ENCODE peak calls at places on chromosomes 1 and 21, in ten cellular contexts. One of them, this sample, is unnamed.

GRCh38 chr1:1045129-1045528 is 25.2 kb downstream of the AGRN start:
- DNase-seq in substantia nigra: no peak
- DNase-seq in stimulated activated CD4-positive, alpha-beta T cell treated with anti-CD3 and anti-CD28 coated beads, TNF-alpha, amount 100 ng/mL, for 48 hours: no peak
- DNase-seq in activated CD4-positive, alpha-beta T cell treated with anti-CD3 and anti-CD28 coated beads, Interleukin-2, amount 10 ng/mL, durations not matched to agents 24 days and 14 days: no peak
- DNase-seq in Right ventricle myocardium inferior: no peak
- DNase-seq in activated CD8-positive, alpha-beta T cell treated with anti-CD3 and anti-CD28 coated beads for 36 hours: no peak
- DNase-seq in HFFc6: no peak
- DNase-seq in LNCaP clone FGC: no peak
- DNase-seq in GOT3: no peak
- DNase-seq in EL: no peak
- DNase-seq in this sample: no peak

GRCh38 chr1:54865238-54866073 is 21.5 kb downstream of the DHCR24 start:
- DNase-seq in substantia nigra: peak; percentile 42
- DNase-seq in stimulated activated CD4-positive, alpha-beta T cell treated with anti-CD3 and anti-CD28 coated beads, TNF-alpha, amount 100 ng/mL, for 48 hours: no peak
- DNase-seq in activated CD4-positive, alpha-beta T cell treated with anti-CD3 and anti-CD28 coated beads, Interleukin-2, amount 10 ng/mL, durations not matched to agents 24 days and 14 days: no peak
- DNase-seq in Right ventricle myocardium inferior: no peak
- DNase-seq in activated CD8-positive, alpha-beta T cell treated with anti-CD3 and anti-CD28 coated beads for 36 hours: no peak
- DNase-seq in HFFc6: no peak
- DNase-seq in LNCaP clone FGC: no peak
- DNase-seq in GOT3: no peak
- DNase-seq in EL: no peak
- DNase-seq in this sample: no peak

GRCh38 chr1:81950845-81951244 is 150.1 kb downstream of the ADGRL2 start:
- DNase-seq in substantia nigra: no peak
- DNase-seq in stimulated activated CD4-positive, alpha-beta T cell treated with anti-CD3 and anti-CD28 coated beads, TNF-alpha, amount 100 ng/mL, for 48 hours: no peak
- DNase-seq in activated CD4-positive, alpha-beta T cell treated with anti-CD3 and anti-CD28 coated beads, Interleukin-2, amount 10 ng/mL, durations not matched to agents 24 days and 14 days: no peak
- DNase-seq in Right ventricle myocardium inferior: no peak
- DNase-seq in activated CD8-positive, alpha-beta T cell treated with anti-CD3 and anti-CD28 coated beads for 36 hours: no peak
- DNase-seq in HFFc6: peak; percentile 15
- DNase-seq in LNCaP clone FGC: no peak
- DNase-seq in GOT3: no peak
- DNase-seq in EL: peak; percentile 1
- DNase-seq in this sample: no peak

GRCh38 chr21:23963454-23963853 is 1643.8 kb downstream of the MRPL39 start:
- DNase-seq in substantia nigra: no peak
- DNase-seq in stimulated activated CD4-positive, alpha-beta T cell treated with anti-CD3 and anti-CD28 coated beads, TNF-alpha, amount 100 ng/mL, for 48 hours: no peak
- DNase-seq in activated CD4-positive, alpha-beta T cell treated with anti-CD3 and anti-CD28 coated beads, Interleukin-2, amount 10 ng/mL, durations not matched to agents 24 days and 14 days: no peak
- DNase-seq in Right ventricle myocardium inferior: no peak
- DNase-seq in activated CD8-positive, alpha-beta T cell treated with anti-CD3 and anti-CD28 coated beads for 36 hours: no peak
- DNase-seq in HFFc6: no peak
- DNase-seq in LNCaP clone FGC: no peak
- DNase-seq in GOT3: no peak
- DNase-seq in EL: no peak
- DNase-seq in this sample: peak; percentile 96

GRCh38 chr1:33424610-33425009 is 6.3 kb downstream of the PHC2 start:
- DNase-seq in substantia nigra: no peak
- DNase-seq in stimulated activated CD4-positive, alpha-beta T cell treated with anti-CD3 and anti-CD28 coated beads, TNF-alpha, amount 100 ng/mL, for 48 hours: no peak
- DNase-seq in activated CD4-positive, alpha-beta T cell treated with anti-CD3 and anti-CD28 coated beads, Interleukin-2, amount 10 ng/mL, durations not matched to agents 24 days and 14 days: no peak
- DNase-seq in Right ventricle myocardium inferior: no peak
- DNase-seq in activated CD8-positive, alpha-beta T cell treated with anti-CD3 and anti-CD28 coated beads for 36 hours: no peak
- DNase-seq in HFFc6: peak; percentile 54
- DNase-seq in LNCaP clone FGC: no peak
- DNase-seq in GOT3: no peak
- DNase-seq in EL: peak; percentile 54
- DNase-seq in this sample: no peak

GRCh38 chr1:207647966-207648906 is 3.3 kb downstream of the CR1L start:
- DNase-seq in substantia nigra: no peak
- DNase-seq in stimulated activated CD4-positive, alpha-beta T cell treated with anti-CD3 and anti-CD28 coated beads, TNF-alpha, amount 100 ng/mL, for 48 hours: no peak
- DNase-seq in activated CD4-positive, alpha-beta T cell treated with anti-CD3 and anti-CD28 coated beads, Interleukin-2, amount 10 ng/mL, durations not matched to agents 24 days and 14 days: no peak
- DNase-seq in Right ventricle myocardium inferior: no peak
- DNase-seq in activated CD8-positive, alpha-beta T cell treated with anti-CD3 and anti-CD28 coated beads for 36 hours: no peak
- DNase-seq in HFFc6: no peak
- DNase-seq in LNCaP clone FGC: no peak
- DNase-seq in GOT3: no peak
- DNase-seq in EL: no peak
- DNase-seq in this sample: no peak

GRCh38 chr1:41882068-41882477 is 36.6 kb downstream of the HIVEP3 start:
- DNase-seq in substantia nigra: no peak
- DNase-seq in stimulated activated CD4-positive, alpha-beta T cell treated with anti-CD3 and anti-CD28 coated beads, TNF-alpha, amount 100 ng/mL, for 48 hours: no peak
- DNase-seq in activated CD4-positive, alpha-beta T cell treated with anti-CD3 and anti-CD28 coated beads, Interleukin-2, amount 10 ng/mL, durations not matched to agents 24 days and 14 days: no peak
- DNase-seq in Right ventricle myocardium inferior: no peak
- DNase-seq in activated CD8-positive, alpha-beta T cell treated with anti-CD3 and anti-CD28 coated beads for 36 hours: no peak
- DNase-seq in HFFc6: no peak
- DNase-seq in LNCaP clone FGC: peak; percentile 83
- DNase-seq in GOT3: no peak
- DNase-seq in EL: no peak
- DNase-seq in this sample: peak; percentile 45

GRCh38 chr1:3669421-3669821 is 17.1 kb downstream of the TP73 start:
- DNase-seq in substantia nigra: no peak
- DNase-seq in stimulated activated CD4-positive, alpha-beta T cell treated with anti-CD3 and anti-CD28 coated beads, TNF-alpha, amount 100 ng/mL, for 48 hours: no peak
- DNase-seq in activated CD4-positive, alpha-beta T cell treated with anti-CD3 and anti-CD28 coated beads, Interleukin-2, amount 10 ng/mL, durations not matched to agents 24 days and 14 days: no peak
- DNase-seq in Right ventricle myocardium inferior: no peak
- DNase-seq in activated CD8-positive, alpha-beta T cell treated with anti-CD3 and anti-CD28 coated beads for 36 hours: no peak
- DNase-seq in HFFc6: no peak
- DNase-seq in LNCaP clone FGC: no peak
- DNase-seq in GOT3: no peak
- DNase-seq in EL: no peak
- DNase-seq in this sample: peak; percentile 29

GRCh38 chr1:234842726-234843641 is 233.0 kb upstream of the IRF2BP2 start:
- DNase-seq in substantia nigra: no peak
- DNase-seq in stimulated activated CD4-positive, alpha-beta T cell treated with anti-CD3 and anti-CD28 coated beads, TNF-alpha, amount 100 ng/mL, for 48 hours: peak; percentile 69
- DNase-seq in activated CD4-positive, alpha-beta T cell treated with anti-CD3 and anti-CD28 coated beads, Interleukin-2, amount 10 ng/mL, durations not matched to agents 24 days and 14 days: peak; percentile 89
- DNase-seq in Right ventricle myocardium inferior: peak; percentile 76
- DNase-seq in activated CD8-positive, alpha-beta T cell treated with anti-CD3 and anti-CD28 coated beads for 36 hours: peak; percentile 96
- DNase-seq in HFFc6: no peak
- DNase-seq in LNCaP clone FGC: no peak
- DNase-seq in GOT3: no peak
- DNase-seq in EL: no peak
- DNase-seq in this sample: no peak

GRCh38 chr1:99808391-99809115 is 41.6 kb upstream of the AGL start:
- DNase-seq in substantia nigra: peak; percentile 33
- DNase-seq in stimulated activated CD4-positive, alpha-beta T cell treated with anti-CD3 and anti-CD28 coated beads, TNF-alpha, amount 100 ng/mL, for 48 hours: peak; percentile 11
- DNase-seq in activated CD4-positive, alpha-beta T cell treated with anti-CD3 and anti-CD28 coated beads, Interleukin-2, amount 10 ng/mL, durations not matched to agents 24 days and 14 days: peak; percentile 85
- DNase-seq in Right ventricle myocardium inferior: no peak
- DNase-seq in activated CD8-positive, alpha-beta T cell treated with anti-CD3 and anti-CD28 coated beads for 36 hours: peak; percentile 45
- DNase-seq in HFFc6: peak; percentile 92
- DNase-seq in LNCaP clone FGC: peak; percentile 82
- DNase-seq in GOT3: no peak
- DNase-seq in EL: peak; percentile 90
- DNase-seq in this sample: peak; percentile 83

GRCh38 chr1:145871994-145872411 is 13.1 kb upstream of the PIAS3 start:
- DNase-seq in substantia nigra: peak; percentile 58
- DNase-seq in stimulated activated CD4-positive, alpha-beta T cell treated with anti-CD3 and anti-CD28 coated beads, TNF-alpha, amount 100 ng/mL, for 48 hours: no peak
- DNase-seq in activated CD4-positive, alpha-beta T cell treated with anti-CD3 and anti-CD28 coated beads, Interleukin-2, amount 10 ng/mL, durations not matched to agents 24 days and 14 days: peak; percentile 83
- DNase-seq in Right ventricle myocardium inferior: no peak
- DNase-seq in activated CD8-positive, alpha-beta T cell treated with anti-CD3 and anti-CD28 coated beads for 36 hours: peak; percentile 47
- DNase-seq in HFFc6: peak; percentile 25
- DNase-seq in LNCaP clone FGC: no peak
- DNase-seq in GOT3: no peak
- DNase-seq in EL: peak; percentile 63
- DNase-seq in this sample: no peak

GRCh38 chr21:42760977-42761751 is 107.7 kb downstream of the PDE9A start:
- DNase-seq in substantia nigra: no peak
- DNase-seq in stimulated activated CD4-positive, alpha-beta T cell treated with anti-CD3 and anti-CD28 coated beads, TNF-alpha, amount 100 ng/mL, for 48 hours: no peak
- DNase-seq in activated CD4-positive, alpha-beta T cell treated with anti-CD3 and anti-CD28 coated beads, Interleukin-2, amount 10 ng/mL, durations not matched to agents 24 days and 14 days: no peak
- DNase-seq in Right ventricle myocardium inferior: no peak
- DNase-seq in activated CD8-positive, alpha-beta T cell treated with anti-CD3 and anti-CD28 coated beads for 36 hours: no peak
- DNase-seq in HFFc6: no peak
- DNase-seq in LNCaP clone FGC: no peak
- DNase-seq in GOT3: no peak
- DNase-seq in EL: no peak
- DNase-seq in this sample: peak; percentile 68

GRCh38 chr1:44355582-44356305 is 687 bp upstream of the ERI3 start:
- DNase-seq in substantia nigra: no peak
- DNase-seq in stimulated activated CD4-positive, alpha-beta T cell treated with anti-CD3 and anti-CD28 coated beads, TNF-alpha, amount 100 ng/mL, for 48 hours: no peak
- DNase-seq in activated CD4-positive, alpha-beta T cell treated with anti-CD3 and anti-CD28 coated beads, Interleukin-2, amount 10 ng/mL, durations not matched to agents 24 days and 14 days: no peak
- DNase-seq in Right ventricle myocardium inferior: no peak
- DNase-seq in activated CD8-positive, alpha-beta T cell treated with anti-CD3 and anti-CD28 coated beads for 36 hours: peak; percentile 3
- DNase-seq in HFFc6: no peak
- DNase-seq in LNCaP clone FGC: no peak
- DNase-seq in GOT3: no peak
- DNase-seq in EL: no peak
- DNase-seq in this sample: peak; percentile 21

GRCh38 chr1:83882906-83883305 is 116.0 kb downstream of the TTLL7 start:
- DNase-seq in substantia nigra: no peak
- DNase-seq in stimulated activated CD4-positive, alpha-beta T cell treated with anti-CD3 and anti-CD28 coated beads, TNF-alpha, amount 100 ng/mL, for 48 hours: no peak
- DNase-seq in activated CD4-positive, alpha-beta T cell treated with anti-CD3 and anti-CD28 coated beads, Interleukin-2, amount 10 ng/mL, durations not matched to agents 24 days and 14 days: no peak
- DNase-seq in Right ventricle myocardium inferior: no peak
- DNase-seq in activated CD8-positive, alpha-beta T cell treated with anti-CD3 and anti-CD28 coated beads for 36 hours: no peak
- DNase-seq in HFFc6: peak; percentile 52
- DNase-seq in LNCaP clone FGC: peak; percentile 90
- DNase-seq in GOT3: no peak
- DNase-seq in EL: peak; percentile 53
- DNase-seq in this sample: peak; percentile 95

GRCh38 chr1:238399558-238399957 is 508.8 kb upstream of the ZP4 start:
- DNase-seq in substantia nigra: no peak
- DNase-seq in stimulated activated CD4-positive, alpha-beta T cell treated with anti-CD3 and anti-CD28 coated beads, TNF-alpha, amount 100 ng/mL, for 48 hours: no peak
- DNase-seq in activated CD4-positive, alpha-beta T cell treated with anti-CD3 and anti-CD28 coated beads, Interleukin-2, amount 10 ng/mL, durations not matched to agents 24 days and 14 days: no peak
- DNase-seq in Right ventricle myocardium inferior: no peak
- DNase-seq in activated CD8-positive, alpha-beta T cell treated with anti-CD3 and anti-CD28 coated beads for 36 hours: no peak
- DNase-seq in HFFc6: no peak
- DNase-seq in LNCaP clone FGC: no peak
- DNase-seq in GOT3: no peak
- DNase-seq in EL: no peak
- DNase-seq in this sample: peak; percentile 10

GRCh38 chr21:40840441-40840840 is 6.5 kb downstream of the DSCAM start:
- DNase-seq in substantia nigra: no peak
- DNase-seq in stimulated activated CD4-positive, alpha-beta T cell treated with anti-CD3 and anti-CD28 coated beads, TNF-alpha, amount 100 ng/mL, for 48 hours: no peak
- DNase-seq in activated CD4-positive, alpha-beta T cell treated with anti-CD3 and anti-CD28 coated beads, Interleukin-2, amount 10 ng/mL, durations not matched to agents 24 days and 14 days: no peak
- DNase-seq in Right ventricle myocardium inferior: no peak
- DNase-seq in activated CD8-positive, alpha-beta T cell treated with anti-CD3 and anti-CD28 coated beads for 36 hours: no peak
- DNase-seq in HFFc6: peak; percentile 9
- DNase-seq in LNCaP clone FGC: no peak
- DNase-seq in GOT3: no peak
- DNase-seq in EL: no peak
- DNase-seq in this sample: peak; percentile 70

GRCh38 chr21:45465611-45466329 is 60.8 kb downstream of the COL18A1 start:
- DNase-seq in substantia nigra: no peak
- DNase-seq in stimulated activated CD4-positive, alpha-beta T cell treated with anti-CD3 and anti-CD28 coated beads, TNF-alpha, amount 100 ng/mL, for 48 hours: no peak
- DNase-seq in activated CD4-positive, alpha-beta T cell treated with anti-CD3 and anti-CD28 coated beads, Interleukin-2, amount 10 ng/mL, durations not matched to agents 24 days and 14 days: no peak
- DNase-seq in Right ventricle myocardium inferior: peak; percentile 47
- DNase-seq in activated CD8-positive, alpha-beta T cell treated with anti-CD3 and anti-CD28 coated beads for 36 hours: no peak
- DNase-seq in HFFc6: no peak
- DNase-seq in LNCaP clone FGC: no peak
- DNase-seq in GOT3: no peak
- DNase-seq in EL: no peak
- DNase-seq in this sample: no peak

GRCh38 chr1:7657287-7658126 is 113.6 kb upstream of the VAMP3 start:
- DNase-seq in substantia nigra: no peak
- DNase-seq in stimulated activated CD4-positive, alpha-beta T cell treated with anti-CD3 and anti-CD28 coated beads, TNF-alpha, amount 100 ng/mL, for 48 hours: no peak
- DNase-seq in activated CD4-positive, alpha-beta T cell treated with anti-CD3 and anti-CD28 coated beads, Interleukin-2, amount 10 ng/mL, durations not matched to agents 24 days and 14 days: no peak
- DNase-seq in Right ventricle myocardium inferior: peak; percentile 32
- DNase-seq in activated CD8-positive, alpha-beta T cell treated with anti-CD3 and anti-CD28 coated beads for 36 hours: no peak
- DNase-seq in HFFc6: no peak
- DNase-seq in LNCaP clone FGC: no peak
- DNase-seq in GOT3: no peak
- DNase-seq in EL: no peak
- DNase-seq in this sample: no peak

GRCh38 chr1:84720275-84720780 is 30.1 kb upstream of the SSX2IP start:
- DNase-seq in substantia nigra: no peak
- DNase-seq in stimulated activated CD4-positive, alpha-beta T cell treated with anti-CD3 and anti-CD28 coated beads, TNF-alpha, amount 100 ng/mL, for 48 hours: no peak
- DNase-seq in activated CD4-positive, alpha-beta T cell treated with anti-CD3 and anti-CD28 coated beads, Interleukin-2, amount 10 ng/mL, durations not matched to agents 24 days and 14 days: no peak
- DNase-seq in Right ventricle myocardium inferior: no peak
- DNase-seq in activated CD8-positive, alpha-beta T cell treated with anti-CD3 and anti-CD28 coated beads for 36 hours: no peak
- DNase-seq in HFFc6: no peak
- DNase-seq in LNCaP clone FGC: no peak
- DNase-seq in GOT3: no peak
- DNase-seq in EL: no peak
- DNase-seq in this sample: no peak

GRCh38 chr1:227317541-227318002 is 720 bp downstream of the CDC42BPA start:
- DNase-seq in substantia nigra: peak; percentile 54
- DNase-seq in stimulated activated CD4-positive, alpha-beta T cell treated with anti-CD3 and anti-CD28 coated beads, TNF-alpha, amount 100 ng/mL, for 48 hours: no peak
- DNase-seq in activated CD4-positive, alpha-beta T cell treated with anti-CD3 and anti-CD28 coated beads, Interleukin-2, amount 10 ng/mL, durations not matched to agents 24 days and 14 days: no peak
- DNase-seq in Right ventricle myocardium inferior: no peak
- DNase-seq in activated CD8-positive, alpha-beta T cell treated with anti-CD3 and anti-CD28 coated beads for 36 hours: peak; percentile 3
- DNase-seq in HFFc6: peak; percentile 46
- DNase-seq in LNCaP clone FGC: no peak
- DNase-seq in GOT3: no peak
- DNase-seq in EL: peak; percentile 68
- DNase-seq in this sample: peak; percentile 84

GRCh38 chr1:80375662-80376061 is 1369.1 kb upstream of the ADGRL4 start:
- DNase-seq in substantia nigra: no peak
- DNase-seq in stimulated activated CD4-positive, alpha-beta T cell treated with anti-CD3 and anti-CD28 coated beads, TNF-alpha, amount 100 ng/mL, for 48 hours: no peak
- DNase-seq in activated CD4-positive, alpha-beta T cell treated with anti-CD3 and anti-CD28 coated beads, Interleukin-2, amount 10 ng/mL, durations not matched to agents 24 days and 14 days: no peak
- DNase-seq in Right ventricle myocardium inferior: no peak
- DNase-seq in activated CD8-positive, alpha-beta T cell treated with anti-CD3 and anti-CD28 coated beads for 36 hours: no peak
- DNase-seq in HFFc6: peak; percentile 1
- DNase-seq in LNCaP clone FGC: no peak
- DNase-seq in GOT3: no peak
- DNase-seq in EL: peak; percentile 89
- DNase-seq in this sample: no peak

GRCh38 chr1:53115403-53116306 is 26.8 kb downstream of the SLC1A7 start:
- DNase-seq in substantia nigra: no peak
- DNase-seq in stimulated activated CD4-positive, alpha-beta T cell treated with anti-CD3 and anti-CD28 coated beads, TNF-alpha, amount 100 ng/mL, for 48 hours: no peak
- DNase-seq in activated CD4-positive, alpha-beta T cell treated with anti-CD3 and anti-CD28 coated beads, Interleukin-2, amount 10 ng/mL, durations not matched to agents 24 days and 14 days: no peak
- DNase-seq in Right ventricle myocardium inferior: no peak
- DNase-seq in activated CD8-positive, alpha-beta T cell treated with anti-CD3 and anti-CD28 coated beads for 36 hours: no peak
- DNase-seq in HFFc6: no peak
- DNase-seq in LNCaP clone FGC: no peak
- DNase-seq in GOT3: no peak
- DNase-seq in EL: no peak
- DNase-seq in this sample: peak; percentile 43

GRCh38 chr1:172497230-172497629 is 35.7 kb upstream of the SUCO start:
- DNase-seq in substantia nigra: no peak
- DNase-seq in stimulated activated CD4-positive, alpha-beta T cell treated with anti-CD3 and anti-CD28 coated beads, TNF-alpha, amount 100 ng/mL, for 48 hours: no peak
- DNase-seq in activated CD4-positive, alpha-beta T cell treated with anti-CD3 and anti-CD28 coated beads, Interleukin-2, amount 10 ng/mL, durations not matched to agents 24 days and 14 days: no peak
- DNase-seq in Right ventricle myocardium inferior: no peak
- DNase-seq in activated CD8-positive, alpha-beta T cell treated with anti-CD3 and anti-CD28 coated beads for 36 hours: no peak
- DNase-seq in HFFc6: peak; percentile 78
- DNase-seq in LNCaP clone FGC: no peak
- DNase-seq in GOT3: peak; percentile 75
- DNase-seq in EL: peak; percentile 89
- DNase-seq in this sample: peak; percentile 83

GRCh38 chr1:74375376-74375775 is 137.0 kb downstream of the LRRC53 start:
- DNase-seq in substantia nigra: no peak
- DNase-seq in stimulated activated CD4-positive, alpha-beta T cell treated with anti-CD3 and anti-CD28 coated beads, TNF-alpha, amount 100 ng/mL, for 48 hours: no peak
- DNase-seq in activated CD4-positive, alpha-beta T cell treated with anti-CD3 and anti-CD28 coated beads, Interleukin-2, amount 10 ng/mL, durations not matched to agents 24 days and 14 days: no peak
- DNase-seq in Right ventricle myocardium inferior: no peak
- DNase-seq in activated CD8-positive, alpha-beta T cell treated with anti-CD3 and anti-CD28 coated beads for 36 hours: no peak
- DNase-seq in HFFc6: no peak
- DNase-seq in LNCaP clone FGC: no peak
- DNase-seq in GOT3: no peak
- DNase-seq in EL: no peak
- DNase-seq in this sample: peak; percentile 3

GRCh38 chr1:10415211-10415930 is 14.9 kb upstream of the CENPS start:
- DNase-seq in substantia nigra: peak; percentile 8
- DNase-seq in stimulated activated CD4-positive, alpha-beta T cell treated with anti-CD3 and anti-CD28 coated beads, TNF-alpha, amount 100 ng/mL, for 48 hours: no peak
- DNase-seq in activated CD4-positive, alpha-beta T cell treated with anti-CD3 and anti-CD28 coated beads, Interleukin-2, amount 10 ng/mL, durations not matched to agents 24 days and 14 days: peak; percentile 71
- DNase-seq in Right ventricle myocardium inferior: no peak
- DNase-seq in activated CD8-positive, alpha-beta T cell treated with anti-CD3 and anti-CD28 coated beads for 36 hours: no peak
- DNase-seq in HFFc6: peak; percentile 48
- DNase-seq in LNCaP clone FGC: peak; percentile 56
- DNase-seq in GOT3: no peak
- DNase-seq in EL: peak; percentile 46
- DNase-seq in this sample: peak; percentile 13

GRCh38 chr1:31694910-31695300 is 8.9 kb downstream of the COL16A1 start:
- DNase-seq in substantia nigra: peak; percentile 86
- DNase-seq in stimulated activated CD4-positive, alpha-beta T cell treated with anti-CD3 and anti-CD28 coated beads, TNF-alpha, amount 100 ng/mL, for 48 hours: no peak
- DNase-seq in activated CD4-positive, alpha-beta T cell treated with anti-CD3 and anti-CD28 coated beads, Interleukin-2, amount 10 ng/mL, durations not matched to agents 24 days and 14 days: no peak
- DNase-seq in Right ventricle myocardium inferior: no peak
- DNase-seq in activated CD8-positive, alpha-beta T cell treated with anti-CD3 and anti-CD28 coated beads for 36 hours: no peak
- DNase-seq in HFFc6: no peak
- DNase-seq in LNCaP clone FGC: no peak
- DNase-seq in GOT3: no peak
- DNase-seq in EL: no peak
- DNase-seq in this sample: no peak

GRCh38 chr21:42880352-42880751 is 1.0 kb upstream of the WDR4 start:
- DNase-seq in substantia nigra: no peak
- DNase-seq in stimulated activated CD4-positive, alpha-beta T cell treated with anti-CD3 and anti-CD28 coated beads, TNF-alpha, amount 100 ng/mL, for 48 hours: no peak
- DNase-seq in activated CD4-positive, alpha-beta T cell treated with anti-CD3 and anti-CD28 coated beads, Interleukin-2, amount 10 ng/mL, durations not matched to agents 24 days and 14 days: no peak
- DNase-seq in Right ventricle myocardium inferior: no peak
- DNase-seq in activated CD8-positive, alpha-beta T cell treated with anti-CD3 and anti-CD28 coated beads for 36 hours: no peak
- DNase-seq in HFFc6: no peak
- DNase-seq in LNCaP clone FGC: no peak
- DNase-seq in GOT3: no peak
- DNase-seq in EL: no peak
- DNase-seq in this sample: no peak

GRCh38 chr1:224696891-224697765 is 81.0 kb downstream of the CNIH3 start:
- DNase-seq in substantia nigra: no peak
- DNase-seq in stimulated activated CD4-positive, alpha-beta T cell treated with anti-CD3 and anti-CD28 coated beads, TNF-alpha, amount 100 ng/mL, for 48 hours: no peak
- DNase-seq in activated CD4-positive, alpha-beta T cell treated with anti-CD3 and anti-CD28 coated beads, Interleukin-2, amount 10 ng/mL, durations not matched to agents 24 days and 14 days: no peak
- DNase-seq in Right ventricle myocardium inferior: no peak
- DNase-seq in activated CD8-positive, alpha-beta T cell treated with anti-CD3 and anti-CD28 coated beads for 36 hours: no peak
- DNase-seq in HFFc6: peak; percentile 67
- DNase-seq in LNCaP clone FGC: no peak
- DNase-seq in GOT3: no peak
- DNase-seq in EL: peak; percentile 69
- DNase-seq in this sample: peak; percentile 10

This sample was measured in NCI-H69.